ENCODE peak calls at places on chromosomes 1 and 21, in nine cellular contexts. D is PC-3; B is occipital lobe; N is MCF 10A; P is T-helper 9 cell; T is GM12865; A is pancreas; F is stimulated activated CD4-positive, alpha-beta T cell treated with anti-CD3 and anti-CD28 coated beads, Interleukin-2, amount 100 ng/mL, for 48 hours; W is head of caudate nucleus. V is an unnamed sample.

GRCh38 chr1:18633428-18634155 is 2.9 kb downstream of the PAX7 start:
- DNase-seq in W (no peak), P (no peak), B (no peak), F (no peak), T (no peak), D (no peak), A (no peak), N (no peak), V (no peak)

GRCh38 chr1:174788981-174789380 is 210.8 kb upstream of the CACYBP start:
- DNase-seq in N (peak), D (peak), A (no peak), W (no peak), P (no peak), B (no peak), T (no peak), F (no peak), V (no peak)

GRCh38 chr1:42484382-42484781 is 21.3 kb downstream of the CCDC30 start:
- DNase-seq in A (no peak), T (no peak), P (no peak), W (no peak), N (peak), B (no peak), F (no peak), D (peak), V (no peak)

GRCh38 chr1:61504840-61505239 is 220.1 kb downstream of the TM2D1 start:
- DNase-seq in B (no peak), W (no peak), T (no peak), F (no peak), A (no peak), D (peak), N (peak), P (no peak), V (no peak)

GRCh38 chr1:61973100-61973837 is 221.4 kb upstream of the L1TD1 start:
- DNase-seq in F (no peak), P (no peak), T (no peak), A (no peak), B (no peak), W (no peak), N (peak), D (no peak), V (no peak)

GRCh38 chr1:10084045-10084444 is 51.3 kb downstream of the UBE4B start:
- DNase-seq in T (no peak), A (no peak), F (no peak), W (no peak), N (no peak), P (no peak), B (no peak), D (no peak), V (no peak)

GRCh38 chr1:224448428-224449017 is 13.9 kb upstream of the WDR26 start:
- DNase-seq in T (no peak), B (no peak), D (no peak), P (no peak), A (no peak), W (no peak), N (no peak), F (no peak), V (no peak)

GRCh38 chr21:42486551-42486950 is 9.5 kb downstream of the RSPH1 start:
- DNase-seq in D (no peak), W (no peak), T (no peak), F (no peak), N (peak), B (no peak), P (no peak), A (no peak), V (no peak)

GRCh38 chr1:211579434-211580302 is 707 bp upstream of the SLC30A1 start:
- DNase-seq in D (peak), T (no peak), A (peak), P (no peak), F (no peak), N (peak), W (no peak), B (peak), V (no peak)

GRCh38 chr1:8176279-8176678 is 141.6 kb upstream of the SLC45A1 start:
- DNase-seq in F (no peak), T (peak), N (no peak), A (no peak), B (no peak), W (no peak), D (no peak), P (no peak), V (no peak)

GRCh38 chr1:209266590-209267172 is 316.8 kb upstream of the CAMK1G start:
- DNase-seq in W (no peak), D (peak), F (no peak), N (peak), B (no peak), T (no peak), A (no peak), P (no peak), V (no peak)

GRCh38 chr1:228830954-228831481 is 95.7 kb downstream of the RHOU start:
- DNase-seq in D (peak), F (no peak), W (no peak), B (no peak), T (peak), A (no peak), N (peak), P (no peak), V (no peak)

GRCh38 chr1:222416001-222416791 is 131.7 kb downstream of the HHIPL2 start:
- DNase-seq in N (no peak), A (no peak), W (no peak), B (no peak), F (peak), P (no peak), D (no peak), T (no peak), V (no peak)